ENCODE peak calls at places on chromosomes 12 and 14, in five cellular contexts. R, I, Z, K and A are unnamed samples.

GRCh38 chr14:52853522-52853854 is 62.1 kb upstream of the GNPNAT1 start:
- DNase-seq in R (no peak), I (no peak), Z (no peak), K (no peak), A (no peak)

GRCh38 chr14:22112004-22112403 is 438.4 kb upstream of the OR4E1 start:
- DNase-seq in R (no peak), I (no peak), Z (no peak), K (no peak), A (no peak)

GRCh38 chr14:101965145-101965531 is 765 bp downstream of the DYNC1H1 start:
- DNase-seq in R (peak; percentile 62), I (peak; percentile 83), Z (peak; percentile 20), K (peak; percentile 57), A (peak; percentile 80)

GRCh38 chr12:46407360-46407759 is 34.8 kb upstream of the SLC38A2 start:
- DNase-seq in R (no peak), I (no peak), Z (no peak), K (no peak), A (no peak)

GRCh38 chr14:50489851-50490250 is 42.5 kb downstream of the MAP4K5 start:
- DNase-seq in R (no peak), I (no peak), Z (no peak), K (no peak), A (no peak)

GRCh38 chr12:86663691-86664090 is 407.5 kb upstream of the MGAT4C start:
- DNase-seq in R (no peak), I (no peak), Z (no peak), K (no peak), A (no peak)

GRCh38 chr12:58803893-58804292 is 116.4 kb downstream of the LRIG3 start:
- DNase-seq in R (no peak), I (peak; percentile 87), Z (no peak), K (peak; percentile 81), A (no peak)

GRCh38 chr12:40833818-40834217 is 141.6 kb downstream of the CNTN1 start:
- DNase-seq in R (no peak), I (no peak), Z (no peak), K (no peak), A (no peak)